ENCODE peak calls at places on chromosomes 11 and 22, in five cellular contexts. One of them, this sample, is unnamed. For H3K4me1, the result is how much of the 10 kb centered on the place peaks cover.

GRCh38 chr11:86068138-86068861 is 584 bp downstream of the PICALM start:
- DNase-seq in GM23248: peak
- DNase-seq in gastrocnemius medialis: peak
- DNase-seq in Peyer's patch: peak
- DNase-seq in heart left ventricle: peak
- DNase-seq in this sample: peak

GRCh38 chr11:10540546-10540914 is 457 bp downstream of the RNF141 start:
- DNase-seq in gastrocnemius medialis: peak
- DNase-seq in GM23248: no peak
- DNase-seq in Peyer's patch: no peak
- DNase-seq in heart left ventricle: no peak
- DNase-seq in this sample: no peak

GRCh38 chr11:66580803-66581202 is 12.1 kb downstream of the CCDC87 start:
- DNase-seq in Peyer's patch: no peak
- DNase-seq in gastrocnemius medialis: no peak
- DNase-seq in GM23248: peak
- DNase-seq in heart left ventricle: no peak
- DNase-seq in this sample: no peak

GRCh38 chr11:73034777-73035176 is 107.3 kb downstream of the FCHSD2 start:
- DNase-seq in GM23248: no peak
- DNase-seq in Peyer's patch: no peak
- DNase-seq in heart left ventricle: no peak
- DNase-seq in gastrocnemius medialis: no peak
- DNase-seq in this sample: no peak

GRCh38 chr11:92384807-92385206 is 160.2 kb downstream of the FAT3 start:
- DNase-seq in heart left ventricle: no peak
- DNase-seq in GM23248: peak
- DNase-seq in Peyer's patch: no peak
- DNase-seq in gastrocnemius medialis: no peak
- DNase-seq in this sample: no peak

GRCh38 chr11:69516526-69516925 is 35.1 kb downstream of the LINC01488 start:
- DNase-seq in heart left ventricle: no peak
- DNase-seq in GM23248: peak
- DNase-seq in Peyer's patch: no peak
- DNase-seq in gastrocnemius medialis: no peak
- DNase-seq in this sample: no peak

GRCh38 chr11:33691051-33691864 is 9.4 kb downstream of the C11orf91 start:
- DNase-seq in gastrocnemius medialis: no peak
- DNase-seq in heart left ventricle: no peak
- DNase-seq in Peyer's patch: no peak
- DNase-seq in GM23248: peak
- DNase-seq in this sample: peak

GRCh38 chr11:132258865-132259264 is 888.5 kb downstream of the NTM start:
- DNase-seq in Peyer's patch: no peak
- DNase-seq in gastrocnemius medialis: no peak
- DNase-seq in GM23248: peak
- DNase-seq in heart left ventricle: no peak
- DNase-seq in this sample: no peak

GRCh38 chr11:62182147-62182869 is 7.7 kb upstream of the SCGB1D1 start:
- DNase-seq in heart left ventricle: no peak
- DNase-seq in GM23248: no peak
- DNase-seq in Peyer's patch: no peak
- DNase-seq in gastrocnemius medialis: no peak
- DNase-seq in this sample: no peak

GRCh38 chr11:75301602-75302345 is 49.7 kb downstream of the ARRB1 start:
- DNase-seq in GM23248: no peak
- DNase-seq in gastrocnemius medialis: no peak
- DNase-seq in Peyer's patch: no peak
- DNase-seq in heart left ventricle: no peak
- DNase-seq in this sample: peak

GRCh38 chr22:47629273-47629711 is 866.8 kb downstream of the TBC1D22A start:
- DNase-seq in GM23248: no peak
- DNase-seq in gastrocnemius medialis: no peak
- DNase-seq in heart left ventricle: no peak
- DNase-seq in Peyer's patch: no peak
- DNase-seq in this sample: no peak

GRCh38 chr22:45083659-45084305 is 74.0 kb upstream of the PHF21B start:
- DNase-seq in Peyer's patch: no peak
- DNase-seq in gastrocnemius medialis: no peak
- DNase-seq in GM23248: peak
- DNase-seq in heart left ventricle: no peak
- DNase-seq in this sample: no peak

GRCh38 chr11:95092549-95093324 is 3.1 kb downstream of the ENDOD1 start:
- DNase-seq in Peyer's patch: peak
- DNase-seq in GM23248: peak
- DNase-seq in gastrocnemius medialis: no peak
- DNase-seq in heart left ventricle: no peak
- DNase-seq in this sample: peak

GRCh38 chr11:118310781-118311485 is 6.4 kb downstream of the CD3E start:
- DNase-seq in Peyer's patch: no peak
- DNase-seq in gastrocnemius medialis: no peak
- DNase-seq in GM23248: no peak
- DNase-seq in heart left ventricle: no peak
- DNase-seq in this sample: peak

GRCh38 chr11:69376155-69377028 is 82.4 kb downstream of the MYEOV start:
- DNase-seq in GM23248: no peak
- DNase-seq in Peyer's patch: no peak
- DNase-seq in gastrocnemius medialis: no peak
- DNase-seq in heart left ventricle: no peak
- DNase-seq in this sample: peak

GRCh38 chr11:69700278-69701140 is 3.3 kb downstream of the FGF19 start:
- DNase-seq in gastrocnemius medialis: no peak
- DNase-seq in Peyer's patch: peak
- DNase-seq in GM23248: peak
- DNase-seq in heart left ventricle: peak
- DNase-seq in this sample: no peak

GRCh38 chr22:46103181-46103580 is 47.1 kb upstream of the PPARA start:
- DNase-seq in GM23248: no peak
- DNase-seq in gastrocnemius medialis: no peak
- DNase-seq in heart left ventricle: no peak
- DNase-seq in Peyer's patch: no peak
- DNase-seq in this sample: no peak

GRCh38 chr11:66126064-66126463 is 56.0 kb downstream of the PACS1 start:
- DNase-seq in Peyer's patch: no peak
- DNase-seq in heart left ventricle: no peak
- DNase-seq in gastrocnemius medialis: no peak
- DNase-seq in GM23248: no peak
- DNase-seq in this sample: no peak

GRCh38 chr11:117932426-117932825 is 3.2 kb upstream of the TMPRSS13 start:
- DNase-seq in GM23248: no peak
- DNase-seq in heart left ventricle: no peak
- DNase-seq in gastrocnemius medialis: no peak
- DNase-seq in Peyer's patch: peak
- DNase-seq in this sample: no peak

GRCh38 chr11:45384711-45385241 is 98.6 kb upstream of the SYT13 start:
- DNase-seq in GM23248: no peak
- DNase-seq in gastrocnemius medialis: no peak
- DNase-seq in heart left ventricle: no peak
- DNase-seq in Peyer's patch: no peak
- DNase-seq in this sample: no peak

GRCh38 chr22:30007361-30007760 is 72.9 kb upstream of the HORMAD2 start:
- DNase-seq in heart left ventricle: no peak
- DNase-seq in GM23248: no peak
- DNase-seq in gastrocnemius medialis: no peak
- DNase-seq in Peyer's patch: no peak
- DNase-seq in this sample: no peak

GRCh38 chr11:17748761-17749721 is 14.5 kb downstream of the KCNC1 start:
- DNase-seq in gastrocnemius medialis: no peak
- DNase-seq in heart left ventricle: no peak
- DNase-seq in Peyer's patch: peak
- DNase-seq in GM23248: no peak
- DNase-seq in this sample: no peak

GRCh38 chr11:27241316-27242122 is 121.5 kb downstream of the CCDC34 start:
- DNase-seq in Peyer's patch: no peak
- DNase-seq in gastrocnemius medialis: no peak
- DNase-seq in GM23248: peak
- DNase-seq in heart left ventricle: no peak
- DNase-seq in this sample: no peak

GRCh38 chr11:117902001-117902855 is 25.8 kb upstream of the FXYD6 start:
- DNase-seq in gastrocnemius medialis: no peak
- DNase-seq in heart left ventricle: no peak
- DNase-seq in GM23248: no peak
- DNase-seq in Peyer's patch: no peak
- DNase-seq in this sample: no peak

GRCh38 chr22:50674127-50674493 is 1.5 kb downstream of the SHANK3 start:
- DNase-seq in gastrocnemius medialis: no peak
- DNase-seq in Peyer's patch: peak
- DNase-seq in GM23248: no peak
- DNase-seq in heart left ventricle: no peak
- DNase-seq in this sample: no peak

GRCh38 chr22:50672041-50672440 is 582 bp upstream of the SHANK3 start:
- DNase-seq in heart left ventricle: no peak
- DNase-seq in Peyer's patch: peak
- DNase-seq in gastrocnemius medialis: no peak
- DNase-seq in GM23248: no peak
- DNase-seq in this sample: no peak

GRCh38 chr22:50672471-50673230 is at the start of gene SHANK3:
- DNase-seq in GM23248: no peak
- DNase-seq in gastrocnemius medialis: peak
- DNase-seq in Peyer's patch: peak
- DNase-seq in heart left ventricle: peak
- DNase-seq in this sample: no peak

GRCh38 chr22:50674606-50675552 is 2.3 kb downstream of the SHANK3 start:
- DNase-seq in GM23248: peak
- DNase-seq in gastrocnemius medialis: no peak
- DNase-seq in Peyer's patch: peak
- DNase-seq in heart left ventricle: no peak
- DNase-seq in this sample: peak

DNA sequence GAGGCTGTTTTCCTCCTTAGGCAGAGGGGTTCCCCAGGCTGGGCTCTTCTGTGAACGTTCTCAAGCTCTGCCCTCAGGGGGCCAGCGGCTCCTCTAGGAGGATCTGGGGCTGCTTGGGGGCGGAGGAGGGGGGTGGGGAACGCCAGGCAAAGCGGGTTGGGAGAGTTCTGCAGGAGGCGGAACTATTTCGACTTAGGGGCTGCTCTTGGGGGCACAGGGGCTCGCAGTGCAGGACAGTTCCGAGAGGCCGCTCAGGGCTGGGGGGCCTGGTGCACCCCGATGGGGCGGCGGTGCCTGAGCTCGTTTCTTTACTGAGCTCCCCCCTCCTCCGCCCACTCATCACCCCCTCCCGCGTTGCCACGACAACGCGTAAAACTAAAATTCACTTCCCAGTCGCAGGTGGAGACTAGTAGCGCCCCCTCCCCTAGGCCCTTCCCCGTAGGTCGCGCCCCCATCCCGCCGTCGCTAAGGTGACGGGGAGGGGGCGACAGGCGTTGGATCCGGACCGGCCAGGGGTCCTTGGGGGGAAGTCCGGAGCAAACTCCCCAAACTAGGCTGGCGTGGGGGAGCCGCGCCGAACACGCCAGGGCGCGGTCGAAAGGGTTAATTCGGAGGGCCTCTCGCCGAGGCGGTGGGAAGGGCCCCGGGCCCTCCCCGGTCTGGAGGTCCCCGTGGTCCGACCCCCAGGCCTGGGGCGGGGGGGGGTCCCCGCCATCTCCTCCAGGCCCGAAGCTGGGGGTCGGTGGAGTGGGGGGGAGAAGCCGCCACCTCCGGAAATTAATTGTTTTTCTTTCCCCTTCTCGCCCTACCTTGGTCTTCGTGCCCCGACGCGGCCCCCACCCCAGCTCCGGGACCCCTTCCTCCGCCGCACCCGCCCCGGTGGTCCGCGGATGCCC is 856 bp downstream of the SHANK3 start:
- DNase-seq in heart left ventricle: no peak
- DNase-seq in Peyer's patch: peak
- DNase-seq in gastrocnemius medialis: no peak
- DNase-seq in GM23248: no peak
- DNase-seq in this sample: no peak
- H3K4me1 ChIP-seq in heart left ventricle: under half
- H3K4me1 ChIP-seq in Peyer's patch: under half
- H3K4me1 ChIP-seq in gastrocnemius medialis: under half
- H3K4me1 ChIP-seq in GM23248: under half
- H3K4me1 ChIP-seq in this sample: under half

GRCh38 chr22:50523806-50524663 is 1.4 kb downstream of the SCO2 start:
- DNase-seq in Peyer's patch: peak
- DNase-seq in GM23248: no peak
- DNase-seq in gastrocnemius medialis: no peak
- DNase-seq in heart left ventricle: peak
- DNase-seq in this sample: peak
- H3K4me3 ChIP-seq in Peyer's patch: peak
- H3K4me3 ChIP-seq in GM23248: peak
- H3K4me3 ChIP-seq in gastrocnemius medialis: peak
- H3K4me3 ChIP-seq in heart left ventricle: peak
- H3K4me3 ChIP-seq in this sample: peak

GRCh38 chr22:17830041-17830961 is 56.0 kb upstream of the BID start:
- DNase-seq in gastrocnemius medialis: peak
- DNase-seq in GM23248: peak
- DNase-seq in Peyer's patch: peak
- DNase-seq in heart left ventricle: peak
- DNase-seq in this sample: peak

GRCh38 chr22:17829691-17830040 is 55.4 kb upstream of the BID start:
- DNase-seq in heart left ventricle: no peak
- DNase-seq in gastrocnemius medialis: no peak
- DNase-seq in GM23248: no peak
- DNase-seq in Peyer's patch: no peak
- DNase-seq in this sample: no peak

GRCh38 chr22:17831527-17832251 is 57.4 kb upstream of the BID start:
- DNase-seq in heart left ventricle: no peak
- DNase-seq in GM23248: peak
- DNase-seq in gastrocnemius medialis: no peak
- DNase-seq in Peyer's patch: no peak
- DNase-seq in this sample: no peak

GRCh38 chr22:17835256-17835655 is 61.0 kb upstream of the BID start:
- DNase-seq in heart left ventricle: no peak
- DNase-seq in Peyer's patch: no peak
- DNase-seq in GM23248: no peak
- DNase-seq in gastrocnemius medialis: no peak
- DNase-seq in this sample: no peak

DNA sequence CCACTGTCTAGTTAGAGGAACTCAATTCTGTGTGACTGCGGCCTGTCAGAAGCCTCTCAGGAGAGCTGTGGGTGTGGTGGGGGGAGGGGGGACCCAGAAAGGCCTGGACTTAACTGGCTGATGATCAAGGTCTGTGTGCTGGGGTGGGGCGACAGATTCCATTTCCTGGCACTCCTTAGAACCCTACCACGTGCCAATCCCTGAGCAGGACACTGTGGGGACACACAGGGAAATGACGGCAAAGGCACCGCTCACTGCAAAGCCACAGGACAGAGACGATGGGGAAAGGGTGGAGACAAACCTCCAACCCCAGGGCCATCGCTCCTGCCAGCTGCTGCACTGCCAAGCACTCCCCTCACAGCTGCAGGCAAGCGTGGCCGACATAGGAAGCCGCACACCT is 58.4 kb upstream of the BID start:
- DNase-seq in Peyer's patch: peak
- DNase-seq in gastrocnemius medialis: no peak
- DNase-seq in GM23248: no peak
- DNase-seq in heart left ventricle: no peak
- DNase-seq in this sample: peak
- H3K4me1 ChIP-seq in Peyer's patch: under half
- H3K4me1 ChIP-seq in gastrocnemius medialis: half or more
- H3K4me1 ChIP-seq in GM23248: under half
- H3K4me1 ChIP-seq in heart left ventricle: under half
- H3K4me1 ChIP-seq in this sample: under half

DNA sequence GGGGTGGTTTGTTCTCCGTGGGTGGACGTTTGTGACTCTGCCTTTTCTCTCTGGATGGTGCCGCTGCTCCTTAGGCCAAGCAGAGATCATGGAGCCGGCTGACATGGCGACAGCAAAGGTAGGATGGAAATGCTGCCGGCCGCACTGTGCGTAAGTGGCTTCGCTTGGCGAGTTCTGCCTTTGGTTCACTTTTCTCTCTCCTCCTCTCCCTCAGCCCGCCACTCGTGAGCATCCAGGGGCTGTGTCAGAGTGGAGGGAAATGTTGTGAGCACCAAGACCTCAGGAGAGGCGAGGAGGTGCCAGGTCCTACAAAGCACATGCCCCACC is 80.5 kb downstream of the GRAMD1B start:
- DNase-seq in GM23248: no peak
- DNase-seq in heart left ventricle: no peak
- DNase-seq in Peyer's patch: no peak
- DNase-seq in gastrocnemius medialis: no peak
- DNase-seq in this sample: no peak
- H3K4me3 ChIP-seq in GM23248: no peak
- H3K4me3 ChIP-seq in heart left ventricle: no peak
- H3K4me3 ChIP-seq in Peyer's patch: no peak
- H3K4me3 ChIP-seq in gastrocnemius medialis: no peak
- H3K4me3 ChIP-seq in this sample: no peak